ENCODE peak calls at places on chromosomes 16 and 17, in five cellular contexts. X is pons; Z is left ventricle myocardium inferior; R is foreskin fibroblast; L is CD4-positive, alpha-beta memory T cell. H is an unnamed sample.

GRCh38 chr17:18145811-18146210 is 37.3 kb downstream of the MYO15A start:
- DNase-seq in Z (no peak), R (no peak), X (no peak), L (no peak), H (no peak)

GRCh38 chr17:80861892-80862291 is 129.7 kb upstream of the CHMP6 start:
- DNase-seq in R (peak; percentile 18), L (peak; percentile 47), X (peak; percentile 58), Z (no peak), H (no peak)

GRCh38 chr16:11797957-11798299 is 870 bp upstream of the ZC3H7A start:
- DNase-seq in Z (no peak), X (no peak), R (no peak), L (no peak), H (no peak)

GRCh38 chr16:87391324-87391949 is 699 bp upstream of the MAP1LC3B start:
- DNase-seq in L (no peak), R (peak; percentile 30), Z (peak; percentile 77), X (no peak), H (no peak)

GRCh38 chr16:22191966-22192260 is 14.2 kb upstream of the EEF2K start:
- DNase-seq in X (no peak), R (no peak), L (peak; percentile 59), Z (no peak), H (no peak)

GRCh38 chr16:81904320-81904719 is 107.0 kb downstream of the SDR42E1 start:
- DNase-seq in X (no peak), L (no peak), R (no peak), Z (no peak), H (no peak)

GRCh38 chr17:38867179-38867994 is 2.5 kb upstream of the LASP1 start:
- DNase-seq in Z (peak; percentile 58), L (peak; percentile 57), X (peak; percentile 67), R (no peak), H (peak; percentile 37)

GRCh38 chr16:53291757-53292392 is 142.4 kb upstream of the RBL2 start:
- DNase-seq in R (no peak), Z (no peak), L (no peak), X (no peak), H (peak; percentile 19)

GRCh38 chr17:74519951-74520553 is 11.2 kb downstream of the CD300LB start:
- DNase-seq in R (no peak), L (no peak), Z (no peak), X (peak; percentile 63), H (no peak)

GRCh38 chr16:85416267-85417109 is 196.6 kb upstream of the GSE1 start:
- DNase-seq in R (no peak), X (no peak), L (peak; percentile 52), Z (peak; percentile 60), H (no peak)

GRCh38 chr17:77372444-77373297 is 231.9 kb downstream of the SEC14L1 start:
- DNase-seq in L (peak; percentile 61), X (no peak), Z (peak; percentile 91), R (peak; percentile 92), H (peak; percentile 75)

GRCh38 chr16:77677129-77677528 is 45.2 kb upstream of the NUDT7 start:
- DNase-seq in Z (no peak), R (no peak), X (no peak), L (no peak), H (no peak)

GRCh38 chr16:13793788-13794461 is 126.0 kb upstream of the ERCC4 start:
- DNase-seq in R (no peak), X (peak; percentile 52), L (no peak), Z (no peak), H (no peak)

GRCh38 chr16:4404247-4404966 is 12.0 kb downstream of the CORO7 start:
- DNase-seq in R (no peak), Z (peak; percentile 32), X (no peak), L (peak; percentile 36), H (no peak)

GRCh38 chr17:50188521-50189395 is 12.7 kb downstream of the COL1A1 start:
- DNase-seq in L (no peak), X (no peak), R (no peak), Z (no peak), H (no peak)

GRCh38 chr16:89545044-89545830 is 15.2 kb upstream of the RPL13 start:
- DNase-seq in Z (no peak), X (no peak), L (no peak), R (no peak), H (no peak)

GRCh38 chr17:48841395-48841831 is 10.6 kb downstream of the CALCOCO2 start:
- DNase-seq in Z (no peak), X (peak; percentile 89), L (peak; percentile 61), R (peak; percentile 72), H (peak; percentile 55)

GRCh38 chr17:56943505-56944125 is 17.2 kb downstream of the COIL start:
- DNase-seq in R (no peak), X (no peak), L (no peak), Z (no peak), H (no peak)

GRCh38 chr17:65634533-65634932 is 73.1 kb upstream of the AXIN2 start:
- DNase-seq in X (no peak), Z (no peak), R (no peak), L (no peak), H (no peak)

GRCh38 chr16:60485877-60486489 is 1550.3 kb downstream of the CDH8 start:
- DNase-seq in Z (no peak), R (no peak), X (no peak), L (no peak), H (no peak)

GRCh38 chr17:17719966-17720543 is 38.8 kb downstream of the RAI1 start:
- DNase-seq in R (no peak), X (no peak), Z (no peak), L (no peak), H (no peak)

GRCh38 chr17:32927724-32928526 is at the start of gene TMEM98:
- DNase-seq in X (peak; percentile 79), L (no peak), Z (peak; percentile 20), R (peak; percentile 25), H (no peak)

GRCh38 chr16:7140899-7141298 is 191.7 kb upstream of the RBFOX1 start:
- DNase-seq in X (no peak), R (no peak), Z (no peak), L (no peak), H (no peak)

GRCh38 chr16:1194665-1195392 is 30.2 kb downstream of the TPSG1 start:
- DNase-seq in R (no peak), Z (no peak), X (no peak), L (no peak), H (no peak)

GRCh38 chr16:85350973-85351372 is 238.7 kb upstream of the CIBAR2 start:
- DNase-seq in R (peak; percentile 97), X (peak; percentile 99), Z (peak; percentile 83), L (no peak), H (peak; percentile 92)

GRCh38 chr17:16926591-16927451 is 45.1 kb downstream of the TNFRSF13B start:
- DNase-seq in L (no peak), Z (peak; percentile 5), R (no peak), X (no peak), H (no peak)

GRCh38 chr17:40551874-40552768 is 13.2 kb downstream of the CCR7 start:
- DNase-seq in L (no peak), R (peak; percentile 98), X (peak; percentile 46), Z (no peak), H (peak; percentile 96)

GRCh38 chr17:933168-934083 is 46.1 kb downstream of the NXN start:
- DNase-seq in Z (no peak), L (no peak), R (peak; percentile 92), X (peak; percentile 12), H (peak; percentile 54)

GRCh38 chr17:79509008-79509407 is 101.8 kb downstream of the RBFOX3 start:
- DNase-seq in X (no peak), L (no peak), R (no peak), Z (no peak), H (no peak)

GRCh38 chr16:100989-101388 is 23.0 kb downstream of the MPG start:
- DNase-seq in X (no peak), Z (no peak), L (no peak), R (no peak), H (no peak)

GRCh38 chr17:33674685-33675084 is 381.6 kb upstream of the ASIC2 start:
- DNase-seq in X (peak; percentile 67), L (peak; percentile 29), R (peak; percentile 20), Z (peak; percentile 51), H (peak; percentile 27)

H was measured in GM04504.